ENCODE peak calls at places on chromosomes 4 and X, in seven cellular contexts. A is CD4-positive, alpha-beta T cell; I is IMR-90; F is lung; B is H9; S is HepG2; K is heart right ventricle. V is an unnamed sample.

GRCh38 chr4:5788144-5788543 is 77.1 kb downstream of the EVC start:
- DNase-seq in A (no peak), I (no peak), F (no peak), B (peak; percentile 10), S (no peak), K (no peak), V (no peak)

GRCh38 chrX:131728295-131729145 is 184.6 kb downstream of the OR13H1 start:
- DNase-seq in A (no peak), I (peak; percentile 86), F (peak; percentile 87), B (no peak), S (no peak), K (no peak), V (peak; percentile 85)

GRCh38 chr4:70958681-70959080 is 34.8 kb upstream of the DCK start:
- DNase-seq in A (no peak), I (peak; percentile 89), F (no peak), B (no peak), S (no peak), K (no peak), V (no peak)

GRCh38 chr4:129358571-129358970 is 262.6 kb downstream of the C4orf33 start:
- DNase-seq in A (no peak), I (peak; percentile 40), F (no peak), B (no peak), S (no peak), K (no peak), V (no peak)

GRCh38 chr4:140884431-140885058 is 128.4 kb upstream of the TBC1D9 start:
- DNase-seq in A (no peak), I (peak; percentile 80), F (peak; percentile 44), B (peak; percentile 80), S (peak; percentile 63), K (peak; percentile 51), V (peak; percentile 60)

GRCh38 chr4:70627620-70628019 is 924 bp upstream of the ENAM start:
- DNase-seq in A (no peak), I (no peak), F (no peak), B (no peak), S (no peak), K (no peak), V (no peak)

GRCh38 chrX:119266364-119266995 is 30.4 kb downstream of the PGRMC1 start:
- DNase-seq in A (no peak), I (peak; percentile 12), F (no peak), B (no peak), S (peak; percentile 0), K (peak; percentile 3), V (peak; percentile 27)

GRCh38 chr4:96598465-96598864 is 758.6 kb downstream of the PDHA2 start:
- DNase-seq in A (no peak), I (no peak), F (no peak), B (no peak), S (no peak), K (peak; percentile 53), V (no peak)

GRCh38 chrX:104284407-104285000 is 29.8 kb upstream of the ESX1 start:
- DNase-seq in A (no peak), I (no peak), F (no peak), B (no peak), S (no peak), K (no peak), V (no peak)

GRCh38 chrX:84340981-84341380 is 153.0 kb upstream of the RPS6KA6 start:
- DNase-seq in A (no peak), I (peak; percentile 61), F (no peak), B (no peak), S (no peak), K (no peak), V (no peak)

GRCh38 chrX:74922922-74923321 is 2.3 kb downstream of the NEXMIF start:
- DNase-seq in A (no peak), I (no peak), F (no peak), B (no peak), S (no peak), K (no peak), V (no peak)

GRCh38 chrX:82589410-82589809 is 918.7 kb upstream of the POU3F4 start:
- DNase-seq in A (no peak), I (no peak), F (no peak), B (no peak), S (no peak), K (no peak), V (no peak)

GRCh38 chrX:106940068-106940467 is 19.9 kb downstream of the CLDN2 start:
- DNase-seq in A (no peak), I (no peak), F (no peak), B (no peak), S (no peak), K (no peak), V (no peak)

GRCh38 chrX:15873566-15873965 is 19.0 kb upstream of the AP1S2 start:
- DNase-seq in A (no peak), I (peak; percentile 6), F (no peak), B (no peak), S (no peak), K (no peak), V (no peak)

GRCh38 chr4:36013206-36013605 is 231.1 kb downstream of the ARAP2 start:
- DNase-seq in A (no peak), I (no peak), F (no peak), B (no peak), S (no peak), K (no peak), V (no peak)

GRCh38 chr4:47736555-47736954 is 101.3 kb downstream of the CORIN start:
- DNase-seq in A (no peak), I (no peak), F (no peak), B (no peak), S (no peak), K (no peak), V (no peak)

GRCh38 chrX:22534643-22535042 is 261.9 kb downstream of the CBLL2 start:
- DNase-seq in A (no peak), I (peak; percentile 85), F (no peak), B (no peak), S (no peak), K (peak; percentile 3), V (no peak)

GRCh38 chr4:27442146-27442545 is 581.5 kb downstream of the STIM2 start:
- DNase-seq in A (no peak), I (no peak), F (no peak), B (no peak), S (no peak), K (no peak), V (no peak)

GRCh38 chrX:136768469-136769084 is 12.2 kb downstream of the ARHGEF6 start:
- DNase-seq in A (no peak), I (peak; percentile 83), F (peak; percentile 55), B (peak; percentile 37), S (no peak), K (no peak), V (peak; percentile 57)

GRCh38 chr4:40369437-40370278 is 34.5 kb downstream of the CHRNA9 start:
- DNase-seq in A (no peak), I (no peak), F (no peak), B (no peak), S (peak; percentile 47), K (no peak), V (no peak)

GRCh38 chrX:24839331-24839730 is 145.6 kb downstream of the POLA1 start:
- DNase-seq in A (no peak), I (no peak), F (no peak), B (no peak), S (no peak), K (no peak), V (no peak)

GRCh38 chr4:36187723-36188333 is 56.5 kb downstream of the ARAP2 start:
- DNase-seq in A (no peak), I (peak; percentile 33), F (no peak), B (no peak), S (peak; percentile 1), K (no peak), V (no peak)

GRCh38 chrX:25600776-25601175 is 537.4 kb upstream of the MAGEB18 start:
- DNase-seq in A (no peak), I (peak; percentile 6), F (no peak), B (no peak), S (no peak), K (no peak), V (no peak)

GRCh38 chr4:24032371-24032989 is 142.6 kb upstream of the PPARGC1A start:
- DNase-seq in A (no peak), I (peak; percentile 8), F (no peak), B (no peak), S (peak; percentile 13), K (peak; percentile 11), V (peak; percentile 25)

GRCh38 chrX:132090370-132091152 is 37.3 kb downstream of the FRMD7 start:
- DNase-seq in A (no peak), I (no peak), F (no peak), B (no peak), S (no peak), K (no peak), V (no peak)

GRCh38 chrX:9530848-9531274 is 66.0 kb downstream of the TBL1X start:
- DNase-seq in A (peak; percentile 40), I (peak; percentile 88), F (peak; percentile 49), B (peak; percentile 91), S (peak; percentile 60), K (peak; percentile 72), V (peak; percentile 80)
- H3K27ac ChIP-seq in A (no peak overlapping the region), I (no peak overlapping the region), F (no peak overlapping the region), B (no peak overlapping the region), S (no peak overlapping the region), K (no peak overlapping the region), V (no peak overlapping the region)

GRCh38 chr4:26237916-26238315 is 82.9 kb upstream of the RBPJ start:
- DNase-seq in A (no peak), I (no peak), F (no peak), B (no peak), S (no peak), K (no peak), V (no peak)
- H3K27ac ChIP-seq in A (no peak overlapping the region), I (no peak overlapping the region), F (no peak overlapping the region), B (no peak overlapping the region), S (no peak overlapping the region), K (peak overlapping the region; percentile 69), V (no peak overlapping the region)

GRCh38 chr4:81085291-81085690 is 54.8 kb downstream of the BMP3 start:
- DNase-seq in A (no peak), I (no peak), F (no peak), B (no peak), S (no peak), K (no peak), V (no peak)

GRCh38 chr4:81084624-81085023 is 54.1 kb downstream of the BMP3 start:
- DNase-seq in A (no peak), I (peak; percentile 42), F (no peak), B (no peak), S (no peak), K (no peak), V (no peak)

GRCh38 chr4:81084029-81084428 is 53.5 kb downstream of the BMP3 start:
- DNase-seq in A (no peak), I (peak; percentile 72), F (no peak), B (no peak), S (peak; percentile 10), K (no peak), V (no peak)

GRCh38 chr4:81081156-81081555 is 50.6 kb downstream of the BMP3 start:
- DNase-seq in A (no peak), I (no peak), F (no peak), B (no peak), S (no peak), K (no peak), V (no peak)

DNA sequence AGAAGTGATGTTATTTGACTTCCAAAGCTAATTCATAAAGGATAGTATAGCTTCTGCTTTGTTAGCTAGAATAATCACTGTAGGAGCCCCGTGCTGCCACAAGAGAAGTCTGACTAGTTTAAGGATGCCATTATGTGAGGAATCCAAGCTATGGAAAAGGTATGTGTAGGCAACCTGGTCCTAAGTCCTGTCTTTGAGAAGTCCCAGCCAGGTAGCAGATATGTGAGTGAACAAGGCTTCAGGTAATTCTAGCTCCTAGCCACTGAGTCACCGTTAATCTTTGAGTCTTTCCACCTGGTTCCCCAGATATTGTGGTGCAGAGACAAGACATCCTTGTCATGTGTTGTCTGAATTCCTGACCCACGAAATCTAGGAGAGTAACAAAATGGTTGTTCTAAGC is 55.5 kb downstream of the BMP3 start:
- DNase-seq in A (no peak), I (no peak), F (no peak), B (no peak), S (no peak), K (no peak), V (no peak)
- H3K27ac ChIP-seq in A (no peak overlapping the region), I (no peak overlapping the region), F (no peak overlapping the region), B (no peak overlapping the region), S (no peak overlapping the region), K (no peak overlapping the region), V (no peak overlapping the region)

GRCh38 chr4:143358923-143359694 is 22.4 kb downstream of the GAB1 start:
- DNase-seq in A (no peak), I (peak; percentile 93), F (peak; percentile 67), B (no peak), S (no peak), K (no peak), V (peak; percentile 27)
- H3K27ac ChIP-seq in A (no peak overlapping the region), I (peak overlapping the region; percentile 33), F (peak overlapping the region; percentile 60), B (no peak overlapping the region), S (no peak overlapping the region), K (peak overlapping the region; percentile 79), V (peak overlapping the region; percentile 49)